ENCODE peak calls at places on chromosomes 6 and 20, in four cellular contexts. G is HepG2, Q is SK-N-SH, N is GM12878. C is an unnamed sample.

GRCh38 chr20:54618412-54618811 is 143.0 kb downstream of the DOK5 start:
- DNase-seq in G (no peak), Q (no peak), N (no peak), C (no peak)

GRCh38 chr20:34110025-34111013 is 1.7 kb downstream of the EIF2S2 start:
- DNase-seq in G (peak), Q (no peak), N (no peak), C (no peak)

GRCh38 chr6:148818939-148819575 is 72.2 kb downstream of the UST start:
- DNase-seq in G (no peak), Q (no peak), N (no peak), C (no peak)

GRCh38 chr6:42401605-42401935 is 50.2 kb downstream of the TRERF1 start:
- DNase-seq in G (no peak), Q (no peak), N (no peak), C (no peak)

GRCh38 chr6:113630365-113630737 is 226.8 kb upstream of the MARCKS start:
- DNase-seq in G (no peak), Q (no peak), N (no peak), C (no peak)

GRCh38 chr6:72031471-72031870 is 145.1 kb downstream of the RIMS1 start:
- DNase-seq in G (no peak), Q (no peak), N (no peak), C (no peak)

GRCh38 chr20:55354700-55355099 is 650.6 kb downstream of the CBLN4 start:
- DNase-seq in G (no peak), Q (peak), N (no peak), C (no peak)

GRCh38 chr6:106051241-106051640 is 34.9 kb upstream of the PRDM1 start:
- DNase-seq in G (no peak), Q (no peak), N (no peak), C (no peak)

GRCh38 chr6:167987396-167987795 is 10.1 kb upstream of the KIF25 start:
- DNase-seq in G (no peak), Q (no peak), N (no peak), C (no peak)

GRCh38 chr6:22112490-22112889 is 184.3 kb downstream of the PRL start:
- DNase-seq in G (no peak), Q (no peak), N (no peak), C (no peak)

GRCh38 chr6:17315262-17315661 is 34.1 kb downstream of the RBM24 start:
- DNase-seq in G (peak), Q (no peak), N (no peak), C (no peak)

GRCh38 chr6:17311595-17312311 is 30.6 kb downstream of the RBM24 start:
- DNase-seq in G (peak), Q (no peak), N (no peak), C (peak)

GRCh38 chr6:17318435-17319165 is 37.4 kb downstream of the RBM24 start:
- DNase-seq in G (no peak), Q (no peak), N (no peak), C (no peak)

GRCh38 chr6:17313971-17314370 is 32.8 kb downstream of the RBM24 start:
- DNase-seq in G (no peak), Q (no peak), N (no peak), C (no peak)
- TF ChIP-seq SIN3A in G (no peak), Q (no peak), N (no peak), C (no peak)

GRCh38 chr6:156879235-156879995 is 102.2 kb downstream of the ARID1B start:
- DNase-seq in G (no peak), Q (no peak), N (no peak), C (no peak)
- TF ChIP-seq FOXM1 in G (no peak), Q (no peak), N (no peak), C (no peak)

GRCh38 chr20:38674178-38675133 is 49.8 kb upstream of the SLC32A1 start:
- DNase-seq in G (no peak), Q (peak), N (no peak), C (peak)
- TF ChIP-seq SIN3A in G (no peak), Q (no peak), N (no peak), C (peak)

DNA sequence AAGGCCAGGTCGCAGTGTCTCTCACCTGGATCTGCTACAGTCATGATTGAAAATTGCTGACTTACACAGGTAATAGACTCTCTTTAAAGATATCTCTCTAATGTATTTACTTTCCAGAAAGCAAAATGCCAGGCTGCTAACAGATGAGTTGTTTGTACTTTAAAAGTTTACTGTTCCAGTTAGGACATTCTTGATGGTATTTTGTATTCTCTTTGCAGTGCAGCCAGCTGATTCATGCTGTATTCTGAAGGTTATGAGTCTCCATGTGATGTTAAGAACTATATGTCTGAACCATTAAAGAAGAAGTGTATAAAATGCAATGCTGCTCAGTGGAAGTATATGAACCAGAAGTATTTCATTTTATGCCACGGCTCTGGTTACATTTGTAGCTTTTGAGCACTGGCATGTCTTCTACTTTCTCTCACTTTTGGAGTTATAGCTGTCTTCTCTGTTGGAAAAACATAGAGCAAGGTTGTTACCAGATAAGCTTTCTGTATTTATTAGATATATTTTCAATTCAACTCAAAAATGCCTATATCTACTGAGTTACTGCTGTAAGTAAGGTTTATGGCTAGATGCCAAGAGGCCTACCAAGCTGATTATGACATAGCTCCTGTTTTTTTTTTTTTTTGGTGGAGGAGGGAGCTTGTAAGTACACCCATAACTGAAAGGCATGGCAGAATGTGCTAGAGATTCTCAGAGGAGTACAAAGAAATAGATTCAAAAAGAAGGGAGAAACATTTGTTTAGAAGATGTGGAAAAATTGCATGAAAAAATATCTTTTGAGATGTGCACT is 130.5 kb upstream of the MAN1A1 start:
- DNase-seq in G (no peak), Q (no peak), N (no peak), C (peak)
- TF ChIP-seq FOXM1 in G (no peak), Q (no peak), N (no peak), C (no peak)

GRCh38 chr20:40511478-40511877 is 177.6 kb downstream of the MAFB start:
- DNase-seq in G (no peak), Q (no peak), N (no peak), C (no peak)
- TF ChIP-seq SIN3A in G (no peak), Q (no peak), N (no peak), C (no peak)

DNA sequence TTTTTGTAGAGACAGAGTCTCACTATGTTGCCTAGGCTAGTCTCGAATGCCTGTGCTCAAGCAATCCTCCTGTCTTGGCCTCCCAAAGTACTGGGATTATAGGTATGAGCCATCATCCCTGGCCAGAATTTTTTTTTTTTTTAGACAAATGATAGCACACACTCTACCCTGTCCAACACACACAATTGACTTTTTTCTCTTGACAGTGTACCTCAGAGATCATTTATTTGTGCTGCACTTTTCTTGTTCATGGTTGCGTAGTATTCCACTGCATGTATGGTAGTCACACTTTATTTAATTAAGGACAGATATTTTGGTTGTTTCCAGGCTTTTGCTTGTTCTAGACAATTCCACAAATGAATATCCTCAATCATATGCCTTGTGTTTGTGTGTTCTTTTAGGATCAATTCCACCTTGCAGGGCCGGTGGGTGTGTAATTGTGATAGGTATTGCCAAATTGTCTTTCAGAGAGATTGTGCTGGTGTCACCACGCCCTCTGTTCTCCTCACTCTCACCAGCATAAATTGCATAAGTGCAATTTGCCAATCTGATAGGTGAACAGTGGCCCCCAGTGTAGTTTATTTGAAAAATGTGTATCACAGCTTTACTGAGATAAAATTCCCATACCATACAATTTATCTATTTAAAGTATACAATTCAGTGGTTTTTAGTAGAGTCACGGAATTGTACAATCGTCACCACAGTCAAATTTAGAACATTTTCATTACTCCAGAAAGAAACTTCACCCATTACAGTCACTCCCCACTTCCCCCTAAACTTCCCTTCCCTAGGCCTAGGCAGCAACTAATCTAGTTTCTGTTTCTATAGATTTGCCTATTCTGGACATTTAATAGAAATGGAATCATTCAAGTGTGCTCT is 20.1 kb downstream of the SRC start:
- DNase-seq in G (no peak), Q (no peak), N (peak), C (no peak)
- TF ChIP-seq FOXM1 in G (no peak), Q (no peak), N (peak), C (no peak)

DNA sequence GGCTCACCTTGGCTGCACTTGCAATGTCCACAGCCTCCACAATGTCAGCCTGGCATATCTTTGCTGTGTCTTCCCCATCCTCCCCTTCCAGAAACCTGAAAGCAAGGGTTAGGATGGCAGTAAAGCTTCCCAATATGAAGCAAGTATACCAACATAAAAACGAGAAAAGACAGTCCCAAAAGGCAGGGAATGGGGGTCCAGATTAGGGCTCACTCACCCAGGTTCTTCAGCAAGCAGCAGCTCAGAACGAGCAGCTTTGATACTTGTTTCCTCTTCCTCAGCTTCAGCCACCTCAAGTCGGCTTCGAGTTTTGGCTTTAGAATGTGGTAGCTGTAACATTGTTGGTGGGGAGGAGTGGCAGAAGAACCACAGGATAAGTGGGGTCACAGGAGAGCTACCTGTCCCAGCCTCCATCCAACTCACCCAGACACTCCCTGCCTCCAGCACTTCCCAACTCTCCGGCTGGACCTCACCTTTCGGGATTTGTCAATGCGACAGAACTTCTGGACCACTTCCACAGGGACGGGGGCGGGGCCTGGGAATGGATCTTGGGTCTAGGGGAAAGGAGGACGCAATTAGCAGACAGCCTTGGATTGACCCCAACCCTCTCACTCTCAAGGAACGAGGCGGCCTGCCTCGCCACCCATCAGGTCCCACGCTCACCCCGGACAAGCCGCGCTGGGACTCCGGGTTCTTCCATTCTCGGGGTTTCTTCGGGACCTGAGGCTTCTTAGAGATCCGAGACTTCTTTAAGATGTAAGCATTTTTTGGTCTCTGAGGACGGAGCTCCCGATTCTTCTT is 698 bp downstream of the WDR46 start:
- DNase-seq in G (no peak), Q (peak), N (no peak), C (peak)
- TF ChIP-seq SIN3A in G (no peak), Q (no peak), N (no peak), C (no peak)

DNA sequence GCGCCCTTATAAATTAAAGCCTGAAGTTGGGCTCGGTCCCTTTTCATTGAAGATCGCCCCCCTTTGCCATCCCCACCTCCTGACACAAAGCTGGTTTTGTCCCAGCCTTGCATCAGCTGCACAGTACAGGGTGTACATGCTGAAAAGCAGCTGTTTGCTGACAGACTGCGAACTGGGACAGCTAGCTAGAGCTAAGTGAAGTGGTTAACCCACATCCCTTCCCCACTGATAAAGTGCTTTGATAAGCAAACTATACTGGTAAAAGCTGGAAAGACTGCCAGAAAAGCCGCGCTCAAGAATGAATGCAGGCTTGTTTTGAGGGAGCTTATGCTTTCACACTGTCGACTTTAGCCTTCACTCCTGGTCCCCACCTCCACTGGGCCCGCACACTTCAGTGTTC is 207.3 kb downstream of the GMDS start:
- DNase-seq in G (no peak), Q (peak), N (no peak), C (no peak)
- TF ChIP-seq FOXM1 in G (no peak), Q (peak), N (no peak), C (no peak)

GRCh38 chr20:52748235-52748950 is 223.8 kb upstream of the TSHZ2 start:
- DNase-seq in G (no peak), Q (peak), N (no peak), C (no peak)
- TF ChIP-seq SIN3A in G (no peak), Q (no peak), N (no peak), C (no peak)

GRCh38 chr6:147648936-147649335 is 140.4 kb downstream of the SAMD5 start:
- DNase-seq in G (no peak), Q (no peak), N (no peak), C (no peak)

GRCh38 chr6:147654103-147654845 is 145.8 kb downstream of the SAMD5 start:
- DNase-seq in G (no peak), Q (no peak), N (no peak), C (no peak)

DNA sequence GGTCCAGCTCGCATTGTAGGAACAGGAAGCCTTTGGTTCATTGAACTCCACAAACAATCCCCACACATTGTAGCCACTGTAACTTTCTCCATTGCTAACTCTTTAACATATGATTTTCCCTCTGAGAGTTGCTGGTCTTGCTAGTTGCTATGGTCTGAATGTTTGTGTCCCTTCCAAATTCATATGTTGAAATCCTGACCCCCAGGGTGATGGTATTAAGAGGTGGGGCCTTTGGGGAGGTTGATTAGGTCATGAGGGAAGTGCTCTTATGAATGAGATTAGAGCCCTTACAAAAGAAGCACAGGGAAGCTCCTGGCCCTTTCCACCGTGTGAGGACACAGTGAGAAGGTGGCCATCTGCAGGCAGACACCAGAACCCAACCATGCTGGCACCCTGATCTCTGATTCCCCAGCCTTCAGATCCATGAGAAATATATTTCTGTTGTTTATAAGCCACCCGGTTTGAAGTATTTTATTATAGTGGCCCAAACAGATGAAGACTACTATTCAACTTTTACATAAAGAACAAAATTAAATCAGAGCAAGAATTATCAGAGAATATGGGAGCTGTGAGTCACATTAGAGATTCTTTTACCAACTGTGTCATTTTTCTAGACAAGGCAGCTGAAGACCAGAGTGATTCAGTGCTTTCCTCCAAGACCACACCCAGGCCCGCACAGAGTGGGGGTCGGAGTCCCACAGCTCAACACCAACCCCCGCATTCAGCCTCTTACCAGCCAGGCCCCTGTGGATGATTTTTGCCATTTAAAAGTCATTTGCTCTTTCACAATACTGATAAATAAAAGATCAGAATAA is 143.0 kb downstream of the SAMD5 start:
- DNase-seq in G (no peak), Q (no peak), N (no peak), C (no peak)
- TF ChIP-seq FOXM1 in G (no peak), Q (no peak), N (no peak), C (no peak)